ENCODE peak calls at places on chromosomes 16 and 17, in four cellular contexts. One of them, this sample, is unnamed.

GRCh38 chr16:9090101-9090959 is 1.1 kb upstream of the HAPSTR1 start:
- DNase-seq in NCI-H1417: peak; percentile 74
- DNase-seq in HT1080: no peak
- DNase-seq in non-pigmented ciliary epithelial cell: no peak
- DNase-seq in this sample: no peak

GRCh38 chr16:3912373-3912772 is 31.9 kb upstream of the CREBBP start:
- DNase-seq in non-pigmented ciliary epithelial cell: no peak
- DNase-seq in NCI-H1417: no peak
- DNase-seq in HT1080: no peak
- DNase-seq in this sample: no peak

GRCh38 chr16:68762996-68763756 is 26.1 kb downstream of the CDH1 start:
- DNase-seq in non-pigmented ciliary epithelial cell: no peak
- DNase-seq in HT1080: no peak
- DNase-seq in NCI-H1417: no peak
- DNase-seq in this sample: no peak

GRCh38 chr17:73309727-73310555 is 1.9 kb downstream of the CDC42EP4 start:
- DNase-seq in HT1080: no peak
- DNase-seq in NCI-H1417: peak; percentile 61
- DNase-seq in non-pigmented ciliary epithelial cell: no peak
- DNase-seq in this sample: no peak

GRCh38 chr16:82152192-82152591 is 17.8 kb downstream of the MPHOSPH6 start:
- DNase-seq in non-pigmented ciliary epithelial cell: no peak
- DNase-seq in NCI-H1417: no peak
- DNase-seq in HT1080: no peak
- DNase-seq in this sample: no peak

GRCh38 chr17:41492771-41493170 is 3.1 kb upstream of the KRT36 start:
- DNase-seq in HT1080: peak; percentile 21
- DNase-seq in NCI-H1417: peak; percentile 84
- DNase-seq in non-pigmented ciliary epithelial cell: no peak
- DNase-seq in this sample: peak; percentile 69

GRCh38 chr17:81294512-81295030 is 536 bp downstream of the SLC38A10 start:
- DNase-seq in non-pigmented ciliary epithelial cell: no peak
- DNase-seq in HT1080: no peak
- DNase-seq in NCI-H1417: peak; percentile 48
- DNase-seq in this sample: no peak

GRCh38 chr17:78541488-78542237 is 35.5 kb downstream of the DNAH17 start:
- DNase-seq in non-pigmented ciliary epithelial cell: no peak
- DNase-seq in HT1080: peak; percentile 57
- DNase-seq in NCI-H1417: no peak
- DNase-seq in this sample: no peak

GRCh38 chr16:27446721-27447120 is 44.7 kb downstream of the IL21R start:
- DNase-seq in HT1080: no peak
- DNase-seq in non-pigmented ciliary epithelial cell: no peak
- DNase-seq in NCI-H1417: no peak
- DNase-seq in this sample: no peak

GRCh38 chr17:17823433-17824118 is 13.2 kb downstream of the SREBF1 start:
- DNase-seq in non-pigmented ciliary epithelial cell: no peak
- DNase-seq in HT1080: peak; percentile 72
- DNase-seq in NCI-H1417: peak; percentile 89
- DNase-seq in this sample: no peak

GRCh38 chr17:20994779-20995149 is 48.0 kb downstream of the USP22 start:
- DNase-seq in HT1080: no peak
- DNase-seq in NCI-H1417: no peak
- DNase-seq in non-pigmented ciliary epithelial cell: no peak
- DNase-seq in this sample: no peak

GRCh38 chr16:10743227-10743609 is 424 bp upstream of the NUBP1 start:
- DNase-seq in NCI-H1417: no peak
- DNase-seq in HT1080: no peak
- DNase-seq in non-pigmented ciliary epithelial cell: no peak
- DNase-seq in this sample: no peak

GRCh38 chr16:19137201-19137601 is 23.4 kb downstream of the ITPRIPL2 start:
- DNase-seq in non-pigmented ciliary epithelial cell: no peak
- DNase-seq in HT1080: no peak
- DNase-seq in NCI-H1417: peak; percentile 87
- DNase-seq in this sample: no peak

GRCh38 chr17:77606865-77607210 is 351.7 kb upstream of the TNRC6C start:
- DNase-seq in non-pigmented ciliary epithelial cell: no peak
- DNase-seq in HT1080: no peak
- DNase-seq in NCI-H1417: no peak
- DNase-seq in this sample: no peak

GRCh38 chr16:48206594-48207242 is 37.4 kb upstream of the LONP2 start:
- DNase-seq in NCI-H1417: no peak
- DNase-seq in non-pigmented ciliary epithelial cell: no peak
- DNase-seq in HT1080: no peak
- DNase-seq in this sample: no peak

GRCh38 chr16:24821129-24821528 is 24.6 kb upstream of the SLC5A11 start:
- DNase-seq in NCI-H1417: no peak
- DNase-seq in non-pigmented ciliary epithelial cell: no peak
- DNase-seq in HT1080: no peak
- DNase-seq in this sample: no peak

GRCh38 chr17:79968116-79968515 is 67.6 kb downstream of the TBC1D16 start:
- DNase-seq in non-pigmented ciliary epithelial cell: no peak
- DNase-seq in NCI-H1417: no peak
- DNase-seq in HT1080: no peak
- DNase-seq in this sample: no peak

GRCh38 chr16:3012828-3013420 is at the start of gene CLDN9:
- DNase-seq in HT1080: peak; percentile 16
- DNase-seq in non-pigmented ciliary epithelial cell: no peak
- DNase-seq in NCI-H1417: peak; percentile 92
- DNase-seq in this sample: no peak

GRCh38 chr17:81924557-81925532 is 2.7 kb downstream of the MAFG start:
- DNase-seq in HT1080: no peak
- DNase-seq in non-pigmented ciliary epithelial cell: no peak
- DNase-seq in NCI-H1417: no peak
- DNase-seq in this sample: no peak

GRCh38 chr16:64238576-64238975 is 883.3 kb downstream of the CDH11 start:
- DNase-seq in HT1080: peak; percentile 24
- DNase-seq in NCI-H1417: no peak
- DNase-seq in non-pigmented ciliary epithelial cell: no peak
- DNase-seq in this sample: no peak

GRCh38 chr17:78839762-78840529 is 668 bp downstream of the USP36 start:
- DNase-seq in HT1080: peak; percentile 22
- DNase-seq in non-pigmented ciliary epithelial cell: no peak
- DNase-seq in NCI-H1417: peak; percentile 61
- DNase-seq in this sample: no peak

GRCh38 chr17:13541032-13541480 is 60.7 kb downstream of the HS3ST3A1 start:
- DNase-seq in NCI-H1417: no peak
- DNase-seq in HT1080: peak; percentile 93
- DNase-seq in non-pigmented ciliary epithelial cell: peak; percentile 93
- DNase-seq in this sample: no peak

GRCh38 chr17:57035971-57036481 is 49.0 kb upstream of the AKAP1 start:
- DNase-seq in HT1080: no peak
- DNase-seq in NCI-H1417: peak; percentile 83
- DNase-seq in non-pigmented ciliary epithelial cell: no peak
- DNase-seq in this sample: no peak

GRCh38 chr17:17815436-17816200 is 21.2 kb downstream of the SREBF1 start:
- DNase-seq in non-pigmented ciliary epithelial cell: no peak
- DNase-seq in HT1080: no peak
- DNase-seq in NCI-H1417: no peak
- DNase-seq in this sample: no peak

GRCh38 chr17:14396542-14396941 is 95.7 kb downstream of the HS3ST3B1 start:
- DNase-seq in non-pigmented ciliary epithelial cell: no peak
- DNase-seq in HT1080: peak; percentile 13
- DNase-seq in NCI-H1417: no peak
- DNase-seq in this sample: no peak

GRCh38 chr17:2416010-2416734 is 15.3 kb upstream of the MNT start:
- DNase-seq in non-pigmented ciliary epithelial cell: no peak
- DNase-seq in HT1080: peak; percentile 82
- DNase-seq in NCI-H1417: peak; percentile 81
- DNase-seq in this sample: peak; percentile 57

GRCh38 chr16:66977341-66978113 is 10.9 kb upstream of the CES4A start:
- DNase-seq in HT1080: peak; percentile 77
- DNase-seq in non-pigmented ciliary epithelial cell: peak; percentile 40
- DNase-seq in NCI-H1417: peak; percentile 81
- DNase-seq in this sample: peak; percentile 44

GRCh38 chr16:49431040-49431439 is 57.4 kb downstream of the C16orf78 start:
- DNase-seq in non-pigmented ciliary epithelial cell: no peak
- DNase-seq in HT1080: no peak
- DNase-seq in NCI-H1417: no peak
- DNase-seq in this sample: no peak

GRCh38 chr17:9021158-9021984 is at the start of gene NTN1:
- DNase-seq in HT1080: no peak
- DNase-seq in non-pigmented ciliary epithelial cell: no peak
- DNase-seq in NCI-H1417: peak; percentile 55
- DNase-seq in this sample: no peak

This sample was measured in pulmonary artery endothelial cell.